ENCODE peak calls at places on chromosomes 11 and 22, in five cellular contexts. F is HT1080; M is AG04450; W is NCI-H1694; X is activated naive CD4-positive, alpha-beta T cell. N is an unnamed sample.

GRCh38 chr11:1437500-1437899 is 47.8 kb downstream of the BRSK2 start:
- DNase-seq in F (no peak), M (no peak), W (no peak), X (no peak), N (no peak)

GRCh38 chr11:108654994-108655631 is 9.8 kb upstream of the DDX10 start:
- DNase-seq in F (peak; percentile 47), M (no peak), W (no peak), X (peak; percentile 3), N (no peak)

GRCh38 chr11:72752088-72752914 is at the start of gene ARAP1:
- DNase-seq in F (peak; percentile 98), M (no peak), W (peak; percentile 9), X (peak; percentile 80), N (peak; percentile 15)

GRCh38 chr11:92552942-92553341 is 328.3 kb downstream of the FAT3 start:
- DNase-seq in F (no peak), M (no peak), W (no peak), X (no peak), N (no peak)

GRCh38 chr11:113014731-113015455 is 53.7 kb downstream of the NCAM1 start:
- DNase-seq in F (no peak), M (no peak), W (peak; percentile 72), X (no peak), N (no peak)

GRCh38 chr22:23176645-23177027 is 3.7 kb upstream of the BCR start:
- DNase-seq in F (no peak), M (no peak), W (no peak), X (no peak), N (no peak)

GRCh38 chr11:15941206-15941770 is 415.1 kb downstream of the SOX6 start:
- DNase-seq in F (no peak), M (no peak), W (no peak), X (no peak), N (no peak)

GRCh38 chr11:60933416-60933815 is 9.2 kb downstream of the TMEM132A start:
- DNase-seq in F (no peak), M (no peak), W (no peak), X (no peak), N (no peak)

GRCh38 chr22:48957987-48958321 is 869.7 kb downstream of the BRD1 start:
- DNase-seq in F (no peak), M (no peak), W (no peak), X (no peak), N (no peak)

GRCh38 chr22:27099896-27100295 is 442.5 kb downstream of the MIAT start:
- DNase-seq in F (no peak), M (no peak), W (no peak), X (no peak), N (no peak)

GRCh38 chr11:2366271-2366670 is 10.8 kb upstream of the CD81 start:
- DNase-seq in F (no peak), M (no peak), W (no peak), X (no peak), N (no peak)

GRCh38 chr11:5275369-5276110 is 5.8 kb upstream of the HBE1 start:
- DNase-seq in F (no peak), M (no peak), W (no peak), X (no peak), N (no peak)

GRCh38 chr11:118176400-118177134 is at the start of gene SCN2B:
- DNase-seq in F (no peak), M (no peak), W (no peak), X (no peak), N (no peak)

GRCh38 chr11:59426361-59427067 is at the start of gene OR5A2:
- DNase-seq in F (no peak), M (no peak), W (no peak), X (no peak), N (no peak)

GRCh38 chr11:14148653-14149273 is 186.2 kb downstream of the SPON1 start:
- DNase-seq in F (peak; percentile 45), M (peak; percentile 3), W (peak; percentile 17), X (no peak), N (no peak)

GRCh38 chr22:37193629-37194191 is 5.7 kb upstream of the C1QTNF6 start:
- DNase-seq in F (peak; percentile 78), M (no peak), W (no peak), X (no peak), N (no peak)

GRCh38 chr11:100830295-100830694 is 143.2 kb downstream of the ARHGAP42 start:
- DNase-seq in F (no peak), M (no peak), W (no peak), X (no peak), N (no peak)

GRCh38 chr11:450809-451451 is 851 bp downstream of the PTDSS2 start:
- DNase-seq in F (peak; percentile 49), M (no peak), W (peak; percentile 16), X (peak; percentile 77), N (no peak)

GRCh38 chr11:60184824-60185511 is 2.1 kb upstream of the MS4A6A start:
- DNase-seq in F (no peak), M (no peak), W (no peak), X (no peak), N (no peak)

GRCh38 chr11:11502303-11502828 is 119.4 kb downstream of the GALNT18 start:
- DNase-seq in F (no peak), M (no peak), W (no peak), X (no peak), N (no peak)

GRCh38 chr11:108289699-108290098 is 66.8 kb downstream of the ATM start:
- DNase-seq in F (no peak), M (no peak), W (no peak), X (no peak), N (no peak)

GRCh38 chr11:119374632-119375394 is 6.7 kb downstream of the USP2 start:
- DNase-seq in F (no peak), M (no peak), W (no peak), X (no peak), N (no peak)

GRCh38 chr11:24386551-24387404 is 110.1 kb upstream of the LUZP2 start:
- DNase-seq in F (peak; percentile 33), M (peak; percentile 24), W (peak; percentile 1), X (no peak), N (no peak)

GRCh38 chr22:19766506-19767426 is 6.2 kb downstream of the TBX1 start:
- DNase-seq in F (no peak), M (no peak), W (no peak), X (peak; percentile 19), N (no peak)

GRCh38 chr11:2890466-2891241 is 5.1 kb upstream of the CDKN1C start:
- DNase-seq in F (no peak), M (no peak), W (no peak), X (peak; percentile 19), N (no peak)

GRCh38 chr11:60078742-60079141 is 9.7 kb upstream of the MS4A2 start:
- DNase-seq in F (no peak), M (no peak), W (no peak), X (no peak), N (no peak)

GRCh38 chr11:44357734-44358133 is 47.8 kb upstream of the ALX4 start:
- DNase-seq in F (no peak), M (no peak), W (no peak), X (no peak), N (no peak)

GRCh38 chr22:43014062-43014875 is 680 bp downstream of the PACSIN2 start:
- DNase-seq in F (peak; percentile 43), M (no peak), W (peak; percentile 15), X (peak; percentile 17), N (no peak)

GRCh38 chr11:748007-748359 is 719 bp downstream of the TALDO1 start:
- DNase-seq in F (no peak), M (no peak), W (no peak), X (no peak), N (no peak)

GRCh38 chr11:2587976-2588748 is 111.6 kb downstream of the KCNQ1OT1 start:
- DNase-seq in F (no peak), M (no peak), W (no peak), X (no peak), N (no peak)

GRCh38 chr11:299081-299891 is at the start of gene IFITM5:
- DNase-seq in F (no peak), M (no peak), W (no peak), X (no peak), N (no peak)

GRCh38 chr11:128874406-128874805 is 7.3 kb upstream of the KCNJ1 start:
- DNase-seq in F (peak; percentile 27), M (no peak), W (no peak), X (no peak), N (no peak)

GRCh38 chr11:91396243-91397133 is 828.1 kb upstream of the FAT3 start:
- DNase-seq in F (peak; percentile 77), M (no peak), W (no peak), X (no peak), N (peak; percentile 37)

GRCh38 chr22:17783317-17783716 is 9.0 kb upstream of the BID start:
- DNase-seq in F (no peak), M (no peak), W (no peak), X (no peak), N (no peak)

GRCh38 chr11:9566561-9567063 is 6.9 kb upstream of the WEE1 start:
- DNase-seq in F (no peak), M (no peak), W (no peak), X (no peak), N (no peak)

N was measured in NCI-H1417 treated with DMSO at 0.1 percent for 48 hours.